ENCODE peak calls at places on chromosomes 4 and X, in five cellular contexts. Y is EL, N is dorsolateral prefrontal cortex, T is DMS53, M is adipocyte. A is an unnamed sample.

GRCh38 chr4:41890085-41890484 is 45.1 kb upstream of the TMEM33 start:
- DNase-seq in Y (no peak), N (no peak), T (no peak), M (no peak), A (no peak)

GRCh38 chr4:17029964-17030363 is 131.5 kb upstream of the LDB2 start:
- DNase-seq in Y (no peak), N (no peak), T (no peak), M (no peak), A (no peak)

GRCh38 chrX:115031989-115032388 is 14.6 kb upstream of the IL13RA2 start:
- DNase-seq in Y (peak; percentile 1), N (no peak), T (no peak), M (no peak), A (no peak)

GRCh38 chr4:139951051-139951450 is 202.9 kb downstream of the MAML3 start:
- DNase-seq in Y (peak; percentile 58), N (no peak), T (no peak), M (peak; percentile 42), A (no peak)

GRCh38 chr4:83219344-83219990 is 65.1 kb downstream of the COQ2 start:
- DNase-seq in Y (peak; percentile 2), N (peak; percentile 18), T (peak; percentile 59), M (peak; percentile 33), A (no peak)

GRCh38 chr4:184448828-184449227 is 25.5 kb downstream of the IRF2 start:
- DNase-seq in Y (peak; percentile 68), N (peak; percentile 48), T (peak; percentile 4), M (no peak), A (peak; percentile 30)

GRCh38 chrX:10022580-10023245 is 55.6 kb downstream of the CLDN34 start:
- DNase-seq in Y (peak; percentile 82), N (no peak), T (no peak), M (no peak), A (no peak)

GRCh38 chr4:18391370-18391728 is 369.8 kb upstream of the LCORL start:
- DNase-seq in Y (no peak), N (no peak), T (no peak), M (no peak), A (no peak)

GRCh38 chr4:61958591-61958990 is 758.5 kb downstream of the ADGRL3 start:
- DNase-seq in Y (no peak), N (no peak), T (no peak), M (no peak), A (no peak)

GRCh38 chr4:125352521-125352920 is 37.8 kb downstream of the FAT4 start:
- DNase-seq in Y (no peak), N (no peak), T (no peak), M (no peak), A (no peak)

GRCh38 chrX:153649178-153649914 is 2.3 kb downstream of the DUSP9 start:
- DNase-seq in Y (peak; percentile 10), N (no peak), T (peak; percentile 81), M (no peak), A (no peak)

GRCh38 chr4:76570141-76570989 is 135.3 kb downstream of the SHROOM3 start:
- DNase-seq in Y (peak; percentile 60), N (no peak), T (peak; percentile 84), M (peak; percentile 60), A (no peak)

GRCh38 chr4:26410385-26411293 is 79.6 kb downstream of the CCKAR start:
- DNase-seq in Y (peak; percentile 66), N (no peak), T (peak; percentile 81), M (peak; percentile 81), A (no peak)

GRCh38 chr4:181536753-181537434 is 706.3 kb upstream of the TENM3 start:
- DNase-seq in Y (no peak), N (no peak), T (no peak), M (no peak), A (no peak)